ENCODE peak calls at places on chromosomes 1 and 21, in nine cellular contexts. One of them, this sample, is unnamed.

GRCh38 chr21:43659136-43660000 is at the start of the genes HSF2BP and RRP1B:
- DNase-seq in PC-3: peak
- DNase-seq in A549: peak
- DNase-seq in WERI-Rb-1: peak
- DNase-seq in AG10803: peak
- DNase-seq in ovary: peak
- DNase-seq in adrenal gland: peak
- DNase-seq in tibial nerve: peak
- DNase-seq in fibroblast of lung: peak
- DNase-seq in this sample: peak

GRCh38 chr1:86741947-86742572 is 37.7 kb downstream of the SH3GLB1 start:
- DNase-seq in fibroblast of lung: peak
- DNase-seq in PC-3: peak
- DNase-seq in ovary: no peak
- DNase-seq in tibial nerve: no peak
- DNase-seq in AG10803: peak
- DNase-seq in adrenal gland: no peak
- DNase-seq in A549: peak
- DNase-seq in WERI-Rb-1: no peak
- DNase-seq in this sample: peak

GRCh38 chr1:182676321-182676720 is 8.1 kb downstream of the RGS8 start:
- DNase-seq in tibial nerve: no peak
- DNase-seq in AG10803: peak
- DNase-seq in ovary: no peak
- DNase-seq in A549: no peak
- DNase-seq in WERI-Rb-1: no peak
- DNase-seq in fibroblast of lung: peak
- DNase-seq in adrenal gland: no peak
- DNase-seq in PC-3: no peak
- DNase-seq in this sample: peak

GRCh38 chr1:30518186-30518585 is 205.2 kb downstream of the MATN1 start:
- DNase-seq in PC-3: no peak
- DNase-seq in A549: no peak
- DNase-seq in AG10803: no peak
- DNase-seq in fibroblast of lung: no peak
- DNase-seq in adrenal gland: no peak
- DNase-seq in ovary: no peak
- DNase-seq in WERI-Rb-1: no peak
- DNase-seq in tibial nerve: no peak
- DNase-seq in this sample: no peak

GRCh38 chr1:170871868-170872267 is 63.5 kb upstream of the MROH9 start:
- DNase-seq in WERI-Rb-1: no peak
- DNase-seq in AG10803: no peak
- DNase-seq in ovary: no peak
- DNase-seq in fibroblast of lung: no peak
- DNase-seq in A549: no peak
- DNase-seq in PC-3: no peak
- DNase-seq in adrenal gland: no peak
- DNase-seq in tibial nerve: no peak
- DNase-seq in this sample: no peak

GRCh38 chr1:204128964-204129896 is 22.6 kb downstream of the ETNK2 start:
- DNase-seq in AG10803: peak
- DNase-seq in fibroblast of lung: peak
- DNase-seq in adrenal gland: peak
- DNase-seq in PC-3: peak
- DNase-seq in WERI-Rb-1: peak
- DNase-seq in ovary: peak
- DNase-seq in A549: peak
- DNase-seq in tibial nerve: no peak
- DNase-seq in this sample: peak

GRCh38 chr1:6776895-6777294 is 8.4 kb upstream of the CAMTA1 start:
- DNase-seq in fibroblast of lung: no peak
- DNase-seq in WERI-Rb-1: no peak
- DNase-seq in AG10803: no peak
- DNase-seq in tibial nerve: no peak
- DNase-seq in ovary: no peak
- DNase-seq in adrenal gland: no peak
- DNase-seq in PC-3: no peak
- DNase-seq in A549: no peak
- DNase-seq in this sample: no peak

GRCh38 chr1:160996195-160996594 is 24.8 kb downstream of the F11R start:
- DNase-seq in A549: peak
- DNase-seq in fibroblast of lung: no peak
- DNase-seq in WERI-Rb-1: no peak
- DNase-seq in tibial nerve: no peak
- DNase-seq in ovary: no peak
- DNase-seq in adrenal gland: no peak
- DNase-seq in AG10803: peak
- DNase-seq in PC-3: peak
- DNase-seq in this sample: peak

GRCh38 chr1:241551759-241552638 is 19.8 kb downstream of the KMO start:
- DNase-seq in AG10803: no peak
- DNase-seq in ovary: no peak
- DNase-seq in adrenal gland: peak
- DNase-seq in WERI-Rb-1: no peak
- DNase-seq in PC-3: no peak
- DNase-seq in tibial nerve: no peak
- DNase-seq in fibroblast of lung: no peak
- DNase-seq in A549: no peak
- DNase-seq in this sample: no peak

GRCh38 chr1:89005286-89006151 is 13.1 kb upstream of the KYAT3 start:
- DNase-seq in adrenal gland: no peak
- DNase-seq in tibial nerve: peak
- DNase-seq in WERI-Rb-1: peak
- DNase-seq in PC-3: no peak
- DNase-seq in AG10803: no peak
- DNase-seq in A549: no peak
- DNase-seq in fibroblast of lung: no peak
- DNase-seq in ovary: no peak
- DNase-seq in this sample: no peak

GRCh38 chr1:227945891-227946623 is 1.7 kb downstream of the WNT9A start:
- DNase-seq in A549: peak
- DNase-seq in fibroblast of lung: peak
- DNase-seq in AG10803: peak
- DNase-seq in tibial nerve: peak
- DNase-seq in adrenal gland: peak
- DNase-seq in ovary: peak
- DNase-seq in WERI-Rb-1: peak
- DNase-seq in PC-3: peak
- DNase-seq in this sample: peak

GRCh38 chr1:8816831-8817412 is 518 bp downstream of the RERE start:
- DNase-seq in ovary: peak
- DNase-seq in PC-3: peak
- DNase-seq in AG10803: peak
- DNase-seq in adrenal gland: peak
- DNase-seq in WERI-Rb-1: peak
- DNase-seq in A549: no peak
- DNase-seq in tibial nerve: no peak
- DNase-seq in fibroblast of lung: no peak
- DNase-seq in this sample: no peak

GRCh38 chr1:76075188-76075489 is 593 bp downstream of the ST6GALNAC3 start:
- DNase-seq in fibroblast of lung: no peak
- DNase-seq in WERI-Rb-1: peak
- DNase-seq in ovary: no peak
- DNase-seq in PC-3: no peak
- DNase-seq in tibial nerve: no peak
- DNase-seq in adrenal gland: no peak
- DNase-seq in A549: no peak
- DNase-seq in AG10803: no peak
- DNase-seq in this sample: no peak
- H3K4me3 ChIP-seq in fibroblast of lung: peak
- H3K4me3 ChIP-seq in WERI-Rb-1: peak
- H3K4me3 ChIP-seq in ovary: peak
- H3K4me3 ChIP-seq in PC-3: no peak
- H3K4me3 ChIP-seq in tibial nerve: peak
- H3K4me3 ChIP-seq in adrenal gland: no peak
- H3K4me3 ChIP-seq in A549: peak
- H3K4me3 ChIP-seq in AG10803: peak
- H3K4me3 ChIP-seq in this sample: peak

GRCh38 chr1:2516124-2516523 is 10.3 kb downstream of the PANK4 start:
- DNase-seq in WERI-Rb-1: no peak
- DNase-seq in tibial nerve: no peak
- DNase-seq in A549: no peak
- DNase-seq in PC-3: no peak
- DNase-seq in adrenal gland: no peak
- DNase-seq in fibroblast of lung: no peak
- DNase-seq in ovary: no peak
- DNase-seq in AG10803: no peak
- DNase-seq in this sample: no peak

GRCh38 chr1:2515763-2516080 is 10.7 kb downstream of the PANK4 start:
- DNase-seq in AG10803: no peak
- DNase-seq in adrenal gland: no peak
- DNase-seq in PC-3: no peak
- DNase-seq in ovary: no peak
- DNase-seq in fibroblast of lung: no peak
- DNase-seq in tibial nerve: no peak
- DNase-seq in WERI-Rb-1: no peak
- DNase-seq in A549: no peak
- DNase-seq in this sample: no peak

GRCh38 chr1:2513939-2514650 is 12.3 kb downstream of the PANK4 start:
- DNase-seq in PC-3: no peak
- DNase-seq in ovary: no peak
- DNase-seq in A549: no peak
- DNase-seq in WERI-Rb-1: no peak
- DNase-seq in fibroblast of lung: no peak
- DNase-seq in AG10803: no peak
- DNase-seq in tibial nerve: no peak
- DNase-seq in adrenal gland: no peak
- DNase-seq in this sample: no peak

GRCh38 chr1:2516946-2517345 is 9.4 kb downstream of the PANK4 start:
- DNase-seq in fibroblast of lung: no peak
- DNase-seq in ovary: no peak
- DNase-seq in WERI-Rb-1: no peak
- DNase-seq in A549: no peak
- DNase-seq in AG10803: no peak
- DNase-seq in adrenal gland: no peak
- DNase-seq in PC-3: no peak
- DNase-seq in tibial nerve: no peak
- DNase-seq in this sample: no peak

GRCh38 chr1:2514863-2515762 is 11.3 kb downstream of the PANK4 start:
- DNase-seq in AG10803: no peak
- DNase-seq in ovary: no peak
- DNase-seq in A549: no peak
- DNase-seq in PC-3: no peak
- DNase-seq in adrenal gland: no peak
- DNase-seq in fibroblast of lung: no peak
- DNase-seq in WERI-Rb-1: no peak
- DNase-seq in tibial nerve: no peak
- DNase-seq in this sample: no peak
- TF ChIP-seq CTCF in AG10803: no peak
- TF ChIP-seq CTCF in ovary: no peak
- TF ChIP-seq CTCF in A549: no peak
- TF ChIP-seq CTCF in PC-3: peak
- TF ChIP-seq CTCF in adrenal gland: no peak
- TF ChIP-seq CTCF in fibroblast of lung: no peak
- TF ChIP-seq CTCF in WERI-Rb-1: peak
- TF ChIP-seq CTCF in tibial nerve: no peak
- TF ChIP-seq CTCF in this sample: no peak

GRCh38 chr1:18329469-18329868 is 151.3 kb upstream of the KLHDC7A start:
- DNase-seq in PC-3: no peak
- DNase-seq in ovary: no peak
- DNase-seq in tibial nerve: no peak
- DNase-seq in adrenal gland: no peak
- DNase-seq in WERI-Rb-1: no peak
- DNase-seq in A549: no peak
- DNase-seq in AG10803: no peak
- DNase-seq in fibroblast of lung: no peak
- DNase-seq in this sample: no peak

GRCh38 chr1:18333220-18333619 is 147.5 kb upstream of the KLHDC7A start:
- DNase-seq in A549: no peak
- DNase-seq in ovary: no peak
- DNase-seq in fibroblast of lung: no peak
- DNase-seq in tibial nerve: no peak
- DNase-seq in adrenal gland: no peak
- DNase-seq in AG10803: no peak
- DNase-seq in WERI-Rb-1: no peak
- DNase-seq in PC-3: no peak
- DNase-seq in this sample: no peak

GRCh38 chr1:18336811-18337210 is 143.9 kb upstream of the KLHDC7A start:
- DNase-seq in A549: no peak
- DNase-seq in tibial nerve: no peak
- DNase-seq in AG10803: no peak
- DNase-seq in adrenal gland: no peak
- DNase-seq in WERI-Rb-1: no peak
- DNase-seq in ovary: no peak
- DNase-seq in fibroblast of lung: no peak
- DNase-seq in PC-3: no peak
- DNase-seq in this sample: no peak

GRCh38 chr1:18328803-18329202 is 151.9 kb upstream of the KLHDC7A start:
- DNase-seq in A549: no peak
- DNase-seq in tibial nerve: no peak
- DNase-seq in ovary: no peak
- DNase-seq in PC-3: no peak
- DNase-seq in WERI-Rb-1: no peak
- DNase-seq in adrenal gland: no peak
- DNase-seq in AG10803: no peak
- DNase-seq in fibroblast of lung: no peak
- DNase-seq in this sample: no peak

DNA sequence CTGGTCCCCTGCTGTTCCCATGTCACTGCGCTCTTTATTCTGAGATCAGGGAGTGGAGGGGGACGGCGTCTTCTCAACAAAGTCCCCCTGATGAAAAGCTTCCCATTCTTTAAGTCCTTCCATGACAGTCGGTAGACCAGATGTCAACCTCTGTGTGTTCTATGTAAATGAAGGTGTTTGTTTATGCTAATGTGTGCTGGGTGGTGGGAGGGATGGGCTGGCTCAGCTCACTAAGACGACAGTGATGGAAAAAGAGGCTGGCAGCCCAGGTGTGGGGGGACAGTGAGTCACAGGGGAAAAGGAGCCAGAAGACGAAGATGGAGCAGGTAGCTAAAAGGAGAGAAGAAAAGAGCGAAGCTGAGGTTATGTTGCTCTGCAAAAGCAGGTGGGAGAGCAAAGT is 148.1 kb upstream of the KLHDC7A start:
- DNase-seq in adrenal gland: no peak
- DNase-seq in ovary: no peak
- DNase-seq in A549: no peak
- DNase-seq in WERI-Rb-1: no peak
- DNase-seq in tibial nerve: no peak
- DNase-seq in fibroblast of lung: no peak
- DNase-seq in PC-3: no peak
- DNase-seq in AG10803: no peak
- DNase-seq in this sample: no peak
- H3K4me3 ChIP-seq in adrenal gland: no peak
- H3K4me3 ChIP-seq in ovary: no peak
- H3K4me3 ChIP-seq in A549: no peak
- H3K4me3 ChIP-seq in WERI-Rb-1: no peak
- H3K4me3 ChIP-seq in tibial nerve: no peak
- H3K4me3 ChIP-seq in fibroblast of lung: no peak
- H3K4me3 ChIP-seq in PC-3: no peak
- H3K4me3 ChIP-seq in AG10803: no peak
- H3K4me3 ChIP-seq in this sample: no peak

DNA sequence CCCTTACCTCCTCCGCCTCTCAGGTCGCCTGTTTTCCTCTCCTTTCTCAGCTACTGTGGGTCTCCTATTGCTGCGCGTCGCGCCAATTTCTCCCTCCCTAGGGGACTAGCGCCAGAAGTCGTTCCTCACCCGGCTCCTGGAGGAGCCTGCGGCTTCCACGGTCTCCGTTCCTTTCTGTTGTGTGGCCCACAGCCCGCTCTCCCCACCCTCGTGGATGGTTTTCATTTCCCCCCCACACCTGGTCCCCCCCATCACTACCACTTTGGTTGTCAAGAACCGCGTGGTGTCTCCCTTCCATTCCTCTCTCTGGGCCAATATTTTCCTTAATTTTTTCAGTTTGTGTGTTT is 525 bp downstream of the CNST start:
- DNase-seq in fibroblast of lung: no peak
- DNase-seq in adrenal gland: peak
- DNase-seq in tibial nerve: peak
- DNase-seq in WERI-Rb-1: no peak
- DNase-seq in A549: no peak
- DNase-seq in AG10803: peak
- DNase-seq in ovary: no peak
- DNase-seq in PC-3: peak
- DNase-seq in this sample: peak
- TF ChIP-seq CTCF in fibroblast of lung: no peak
- TF ChIP-seq CTCF in adrenal gland: no peak
- TF ChIP-seq CTCF in tibial nerve: no peak
- TF ChIP-seq CTCF in WERI-Rb-1: no peak
- TF ChIP-seq CTCF in A549: no peak
- TF ChIP-seq CTCF in AG10803: no peak
- TF ChIP-seq CTCF in ovary: no peak
- TF ChIP-seq CTCF in PC-3: peak
- TF ChIP-seq CTCF in this sample: no peak

This sample was measured in fibroblast of pulmonary artery.